ENCODE peak calls at places on chromosomes 5 and 9, in six cellular contexts. One of them, this sample, is unnamed.

GRCh38 chr9:133166392-133166791 is 2.7 kb upstream of the GBGT1 start:
- DNase-seq in GM12878: no peak
- DNase-seq in K562: no peak
- DNase-seq in GM12892: no peak
- DNase-seq in H1: no peak
- DNase-seq in HepG2: no peak
- DNase-seq in this sample: no peak

GRCh38 chr5:89117131-89117644 is 234.2 kb upstream of the MEF2C start:
- DNase-seq in GM12878: peak; percentile 55
- DNase-seq in HepG2: no peak
- DNase-seq in H1: no peak
- DNase-seq in K562: no peak
- DNase-seq in GM12892: no peak
- DNase-seq in this sample: no peak

GRCh38 chr9:116501871-116502270 is 185.2 kb upstream of the TRIM32 start:
- DNase-seq in K562: no peak
- DNase-seq in GM12892: no peak
- DNase-seq in HepG2: no peak
- DNase-seq in H1: no peak
- DNase-seq in GM12878: no peak
- DNase-seq in this sample: no peak

GRCh38 chr9:68844623-68845612 is 139.9 kb downstream of the PIP5K1B start:
- DNase-seq in GM12892: no peak
- DNase-seq in H1: peak; percentile 71
- DNase-seq in GM12878: no peak
- DNase-seq in HepG2: peak; percentile 25
- DNase-seq in K562: peak; percentile 33
- DNase-seq in this sample: no peak

GRCh38 chr5:43121565-43122484 is 1.1 kb downstream of the ZNF131 start:
- DNase-seq in GM12878: no peak
- DNase-seq in H1: peak; percentile 77
- DNase-seq in GM12892: no peak
- DNase-seq in K562: peak; percentile 34
- DNase-seq in HepG2: peak; percentile 8
- DNase-seq in this sample: no peak

GRCh38 chr5:81575924-81576323 is 175.0 kb downstream of the SSBP2 start:
- DNase-seq in HepG2: no peak
- DNase-seq in H1: no peak
- DNase-seq in K562: no peak
- DNase-seq in GM12892: no peak
- DNase-seq in GM12878: no peak
- DNase-seq in this sample: no peak

GRCh38 chr5:160507181-160507811 is 85.6 kb downstream of the PTTG1 start:
- DNase-seq in GM12892: no peak
- DNase-seq in H1: no peak
- DNase-seq in HepG2: no peak
- DNase-seq in K562: no peak
- DNase-seq in GM12878: no peak
- DNase-seq in this sample: no peak

GRCh38 chr9:22986556-22986955 is 539.9 kb downstream of the DMRTA1 start:
- DNase-seq in H1: no peak
- DNase-seq in K562: no peak
- DNase-seq in GM12878: no peak
- DNase-seq in GM12892: no peak
- DNase-seq in HepG2: no peak
- DNase-seq in this sample: no peak

GRCh38 chr9:89139450-89139849 is 39.2 kb downstream of the SHC3 start:
- DNase-seq in K562: no peak
- DNase-seq in GM12878: no peak
- DNase-seq in H1: no peak
- DNase-seq in HepG2: no peak
- DNase-seq in GM12892: no peak
- DNase-seq in this sample: no peak

GRCh38 chr5:53381-54174 is 38.4 kb upstream of the PLEKHG4B start:
- DNase-seq in GM12878: no peak
- DNase-seq in K562: peak; percentile 74
- DNase-seq in GM12892: no peak
- DNase-seq in H1: peak; percentile 94
- DNase-seq in HepG2: no peak
- DNase-seq in this sample: no peak

GRCh38 chr9:1285526-1285925 is 235.4 kb downstream of the DMRT2 start:
- DNase-seq in GM12892: no peak
- DNase-seq in GM12878: no peak
- DNase-seq in HepG2: no peak
- DNase-seq in H1: no peak
- DNase-seq in K562: no peak
- DNase-seq in this sample: no peak

GRCh38 chr9:109117856-109118801 is 1.6 kb downstream of the TMEM245 start:
- DNase-seq in H1: no peak
- DNase-seq in K562: peak; percentile 71
- DNase-seq in GM12878: no peak
- DNase-seq in HepG2: peak; percentile 65
- DNase-seq in GM12892: no peak
- DNase-seq in this sample: no peak

GRCh38 chr5:53321073-53321472 is 159.4 kb upstream of the FST start:
- DNase-seq in GM12878: no peak
- DNase-seq in GM12892: no peak
- DNase-seq in HepG2: no peak
- DNase-seq in K562: no peak
- DNase-seq in H1: no peak
- DNase-seq in this sample: no peak

GRCh38 chr5:89269721-89270120 is 386.7 kb upstream of the MEF2C start:
- DNase-seq in HepG2: no peak
- DNase-seq in K562: no peak
- DNase-seq in H1: no peak
- DNase-seq in GM12878: no peak
- DNase-seq in GM12892: no peak
- DNase-seq in this sample: no peak

GRCh38 chr5:321233-321725 is at the start of gene AHRR:
- DNase-seq in GM12878: no peak
- DNase-seq in HepG2: peak; percentile 12
- DNase-seq in K562: peak; percentile 92
- DNase-seq in H1: peak; percentile 91
- DNase-seq in GM12892: peak; percentile 89
- DNase-seq in this sample: peak; percentile 88

GRCh38 chr9:14865206-14865605 is 45.0 kb downstream of the FREM1 start:
- DNase-seq in H1: no peak
- DNase-seq in GM12878: no peak
- DNase-seq in GM12892: no peak
- DNase-seq in K562: no peak
- DNase-seq in HepG2: no peak
- DNase-seq in this sample: no peak

GRCh38 chr9:649128-650074 is 192.1 kb upstream of the DMRT1 start:
- DNase-seq in K562: no peak
- DNase-seq in H1: no peak
- DNase-seq in GM12878: no peak
- DNase-seq in HepG2: no peak
- DNase-seq in GM12892: no peak
- DNase-seq in this sample: no peak

GRCh38 chr5:178078197-178078995 is 34.9 kb upstream of the N4BP3 start:
- DNase-seq in GM12892: no peak
- DNase-seq in GM12878: no peak
- DNase-seq in H1: no peak
- DNase-seq in HepG2: no peak
- DNase-seq in K562: no peak
- DNase-seq in this sample: no peak

GRCh38 chr5:123868267-123868666 is 356.3 kb downstream of the CSNK1G3 start:
- DNase-seq in H1: no peak
- DNase-seq in K562: no peak
- DNase-seq in GM12878: no peak
- DNase-seq in GM12892: no peak
- DNase-seq in HepG2: no peak
- DNase-seq in this sample: no peak

GRCh38 chr9:98983295-98984268 is 39.9 kb downstream of the COL15A1 start:
- DNase-seq in HepG2: no peak
- DNase-seq in GM12892: no peak
- DNase-seq in GM12878: no peak
- DNase-seq in H1: no peak
- DNase-seq in K562: no peak
- DNase-seq in this sample: no peak

GRCh38 chr5:163535290-163535689 is 29.9 kb downstream of the MAT2B start:
- DNase-seq in K562: no peak
- DNase-seq in HepG2: no peak
- DNase-seq in H1: no peak
- DNase-seq in GM12892: no peak
- DNase-seq in GM12878: no peak
- DNase-seq in this sample: no peak

GRCh38 chr5:149540098-149540497 is 11.1 kb downstream of the CSNK1A1 start:
- DNase-seq in H1: no peak
- DNase-seq in GM12878: no peak
- DNase-seq in HepG2: no peak
- DNase-seq in K562: no peak
- DNase-seq in GM12892: no peak
- DNase-seq in this sample: no peak

GRCh38 chr5:149541893-149542292 is 9.3 kb downstream of the CSNK1A1 start:
- DNase-seq in GM12892: no peak
- DNase-seq in H1: peak; percentile 30
- DNase-seq in K562: no peak
- DNase-seq in GM12878: no peak
- DNase-seq in HepG2: no peak
- DNase-seq in this sample: no peak

GRCh38 chr5:149532413-149532812 is 18.8 kb downstream of the CSNK1A1 start:
- DNase-seq in HepG2: no peak
- DNase-seq in K562: no peak
- DNase-seq in GM12878: no peak
- DNase-seq in GM12892: no peak
- DNase-seq in H1: no peak
- DNase-seq in this sample: no peak

GRCh38 chr5:149537374-149537959 is 13.8 kb downstream of the CSNK1A1 start:
- DNase-seq in HepG2: no peak
- DNase-seq in H1: no peak
- DNase-seq in GM12892: no peak
- DNase-seq in K562: no peak
- DNase-seq in GM12878: no peak
- DNase-seq in this sample: no peak
- TF ChIP-seq POLR2A in HepG2: no peak
- TF ChIP-seq POLR2A in H1: no peak
- TF ChIP-seq POLR2A in GM12892: no peak
- TF ChIP-seq POLR2A in K562: no peak
- TF ChIP-seq POLR2A in GM12878: no peak
- TF ChIP-seq POLR2A in this sample: no peak

DNA sequence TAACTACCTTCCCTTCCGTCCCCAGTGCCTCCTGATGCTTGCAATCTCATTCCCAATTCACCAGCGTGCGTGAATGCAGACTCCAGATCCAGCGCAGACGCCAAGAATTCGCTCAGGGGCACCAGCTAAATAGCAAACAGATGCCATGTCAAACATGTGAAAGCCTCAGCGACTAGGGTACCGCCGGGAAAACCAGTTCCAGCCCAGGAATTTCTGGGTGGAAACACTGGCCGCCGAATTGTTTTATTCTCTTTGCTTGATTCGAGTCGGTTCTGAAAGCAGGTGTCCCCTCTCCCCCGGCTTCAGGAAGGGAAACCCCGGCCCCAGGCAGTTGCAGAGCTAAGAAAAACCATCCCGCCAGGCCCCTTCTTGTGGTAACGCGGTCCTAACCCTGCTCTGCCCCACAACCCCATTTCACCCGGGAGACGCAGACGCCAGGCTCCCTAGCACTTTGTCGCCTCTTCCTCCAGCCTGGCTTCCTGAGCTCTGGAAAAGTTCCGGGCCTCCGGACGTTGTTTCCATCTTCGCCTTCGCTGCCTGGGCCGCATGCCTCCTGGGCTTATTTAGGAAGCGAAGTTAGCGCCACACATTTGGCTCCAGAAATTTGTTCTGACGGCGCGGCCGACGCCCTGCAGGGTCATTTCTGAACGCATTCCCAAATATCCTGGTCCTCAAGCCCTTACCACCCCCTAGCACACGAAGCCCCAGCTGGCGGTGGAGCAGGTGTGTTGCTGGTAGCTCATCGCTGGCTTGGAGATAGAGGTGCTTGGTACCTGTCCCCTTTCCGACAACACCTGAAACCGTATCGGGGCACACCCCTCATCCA is 649 bp upstream of the LVRN start:
- DNase-seq in GM12892: no peak
- DNase-seq in K562: no peak
- DNase-seq in GM12878: no peak
- DNase-seq in H1: peak; percentile 51
- DNase-seq in HepG2: no peak
- DNase-seq in this sample: no peak
- TF ChIP-seq TAF1 in GM12892: no peak
- TF ChIP-seq TAF1 in K562: no peak
- TF ChIP-seq TAF1 in GM12878: no peak
- TF ChIP-seq TAF1 in H1: no peak
- TF ChIP-seq TAF1 in HepG2: no peak
- TF ChIP-seq TAF1 in this sample: no peak

DNA sequence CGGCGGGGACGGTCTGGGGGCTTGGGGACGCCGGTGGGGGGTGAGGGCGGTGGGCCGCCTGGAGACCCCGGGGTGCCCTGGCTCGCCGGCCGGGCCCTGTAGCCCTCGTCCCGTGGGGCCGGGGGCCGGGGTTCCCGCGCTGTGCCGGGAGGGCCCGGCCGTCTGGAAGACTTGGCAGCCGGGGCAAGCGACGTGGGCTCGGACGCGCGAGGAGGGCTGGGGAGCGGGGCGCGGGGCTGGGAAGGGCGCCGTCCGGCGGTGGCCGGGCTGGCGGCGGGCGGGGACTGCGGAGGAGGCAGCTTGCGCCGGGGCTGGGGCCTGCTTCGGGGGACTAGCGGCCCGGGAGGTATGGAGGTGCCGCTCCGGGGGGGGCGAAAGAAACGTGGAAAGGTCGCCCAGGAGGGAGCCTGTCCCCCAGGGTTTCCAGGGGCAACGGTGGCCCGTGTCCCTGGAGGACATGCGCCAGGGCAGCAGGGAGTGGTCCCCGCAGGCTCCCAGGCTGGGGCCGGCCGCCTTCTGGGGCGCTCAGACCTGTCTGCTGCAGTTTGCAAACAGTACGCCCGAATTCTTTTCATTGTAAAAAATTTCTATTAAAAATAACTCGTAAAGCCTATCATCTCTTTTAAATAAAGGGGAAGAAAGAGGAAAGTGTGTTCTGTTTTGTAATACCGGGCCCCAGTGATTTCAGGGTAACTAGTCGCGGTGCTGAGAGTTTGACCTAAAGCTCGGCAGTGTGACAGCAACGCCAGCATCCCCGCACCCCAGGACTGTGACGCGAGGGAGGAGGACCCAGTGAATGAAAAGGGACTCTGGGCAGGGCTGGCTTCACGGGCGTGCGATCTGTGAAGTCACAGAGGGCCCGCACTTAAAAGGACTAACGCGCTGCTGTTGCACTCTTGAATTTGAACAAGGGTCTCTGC is 752 bp upstream of the ANKH start:
- DNase-seq in GM12878: no peak
- DNase-seq in K562: peak; percentile 50
- DNase-seq in HepG2: peak; percentile 53
- DNase-seq in GM12892: peak; percentile 26
- DNase-seq in H1: peak; percentile 68
- DNase-seq in this sample: no peak
- TF ChIP-seq POLR2A in GM12878: no peak
- TF ChIP-seq POLR2A in K562: no peak
- TF ChIP-seq POLR2A in HepG2: no peak
- TF ChIP-seq POLR2A in GM12892: no peak
- TF ChIP-seq POLR2A in H1: no peak
- TF ChIP-seq POLR2A in this sample: no peak

GRCh38 chr5:26700759-26701384 is 337.5 kb downstream of the CDH9 start:
- DNase-seq in GM12878: no peak
- DNase-seq in GM12892: no peak
- DNase-seq in K562: peak; percentile 30
- DNase-seq in H1: peak; percentile 52
- DNase-seq in HepG2: peak; percentile 45
- DNase-seq in this sample: peak; percentile 23
- TF ChIP-seq TAF1 in GM12878: no peak
- TF ChIP-seq TAF1 in GM12892: no peak
- TF ChIP-seq TAF1 in K562: no peak
- TF ChIP-seq TAF1 in H1: no peak
- TF ChIP-seq TAF1 in HepG2: no peak
- TF ChIP-seq TAF1 in this sample: no peak